ENCODE peak calls at places on chromosomes 12 and 14, in nine cellular contexts. M is activated CD4-positive, CD25-positive, alpha-beta regulatory T cell; D is activated CD8-positive, alpha-beta memory T cell treated with anti-CD3 and anti-CD28 coated beads for 4 hours; I is smooth muscle cell of the brain vasculature; Y is central memory CD8-positive, alpha-beta T cell; L is cardiac fibroblast; E is NCI-H1694 treated with DMSO at 0.1 percent for 48 hours; Z is adipocyte; Q is NCI-H1930. B is an unnamed sample.

GRCh38 chr12:104928036-104928770 is 29.9 kb downstream of the SLC41A2 start:
- DNase-seq in L (no peak), Y (no peak), I (no peak), M (no peak), E (no peak), Q (no peak), Z (no peak), D (no peak), B (no peak)

GRCh38 chr12:32585680-32586079 is 93.4 kb upstream of the DNM1L start:
- DNase-seq in L (no peak), M (no peak), Z (no peak), I (no peak), D (no peak), E (no peak), Q (no peak), Y (no peak), B (no peak)

GRCh38 chr12:74537126-74537706 is 419 bp upstream of the ATXN7L3B start:
- DNase-seq in D (no peak), L (peak), M (no peak), Y (no peak), Q (peak), I (peak), E (peak), Z (peak), B (no peak)

GRCh38 chr12:1444142-1444516 is 150.3 kb downstream of the FBXL14 start:
- DNase-seq in M (no peak), I (no peak), E (no peak), L (no peak), Q (no peak), D (no peak), Y (no peak), Z (no peak), B (no peak)

GRCh38 chr12:2582631-2583616 is 211.8 kb upstream of the FKBP4 start:
- DNase-seq in Q (peak), I (no peak), M (peak), Y (no peak), E (peak), Z (peak), D (no peak), L (peak), B (no peak)

GRCh38 chr14:73003688-73004087 is 23.2 kb downstream of the ZFYVE1 start:
- DNase-seq in D (no peak), Q (no peak), Y (no peak), E (no peak), I (no peak), M (no peak), Z (no peak), L (no peak), B (no peak)

GRCh38 chr12:100372846-100373245 is 16.0 kb downstream of the SLC17A8 start:
- DNase-seq in L (no peak), M (no peak), Z (peak), E (no peak), Y (no peak), I (no peak), Q (no peak), D (no peak), B (no peak)

GRCh38 chr12:114165921-114166320 is 199.8 kb upstream of the RBM19 start:
- DNase-seq in E (no peak), D (no peak), I (no peak), Z (no peak), M (no peak), Q (no peak), Y (no peak), L (peak), B (no peak)

GRCh38 chr14:72690324-72690723 is 203.6 kb downstream of the DPF3 start:
- DNase-seq in E (no peak), Y (no peak), I (no peak), D (no peak), Q (no peak), L (no peak), Z (no peak), M (no peak), B (no peak)

GRCh38 chr12:110100315-110100970 is 23.7 kb upstream of the IFT81 start:
- DNase-seq in E (peak), L (peak), D (peak), Z (peak), Y (peak), I (peak), Q (peak), M (no peak), B (no peak)

GRCh38 chr12:125381373-125381772 is 316.1 kb downstream of the AACS start:
- DNase-seq in I (no peak), Y (no peak), Q (no peak), M (no peak), E (no peak), Z (no peak), D (no peak), L (no peak), B (no peak)

GRCh38 chr14:24699052-24699451 is 65.1 kb upstream of the GZMB start:
- DNase-seq in Q (no peak), L (no peak), Y (no peak), Z (no peak), I (no peak), M (no peak), E (no peak), D (no peak), B (no peak)

GRCh38 chr14:94768521-94769412 is 1.1 kb downstream of the GSC start:
- DNase-seq in Z (peak), Q (no peak), Y (no peak), L (no peak), M (no peak), D (no peak), E (no peak), I (no peak), B (no peak)

GRCh38 chr12:109502332-109502731 is 24.9 kb downstream of the UBE3B start:
- DNase-seq in D (no peak), E (no peak), Z (no peak), L (no peak), I (no peak), M (no peak), Y (no peak), Q (no peak), B (no peak)

GRCh38 chr14:87457727-87458126 is 535.3 kb downstream of the GALC start:
- DNase-seq in E (no peak), Z (no peak), Q (no peak), L (no peak), Y (no peak), D (no peak), I (no peak), M (no peak), B (no peak)

GRCh38 chr12:32884962-32885361 is 11.6 kb downstream of the PKP2 start:
- DNase-seq in E (no peak), L (no peak), D (no peak), I (no peak), M (no peak), Q (no peak), Z (no peak), Y (no peak), B (no peak)

GRCh38 chr12:133080051-133080618 is 588 bp upstream of the ZNF140 start:
- DNase-seq in Z (peak), Y (peak), L (peak), E (peak), Q (peak), D (peak), M (peak), I (peak), B (peak)

GRCh38 chr14:65373671-65374039 is 38.9 kb upstream of the FUT8 start:
- DNase-seq in Q (no peak), Y (no peak), E (no peak), Z (no peak), I (no peak), M (no peak), L (peak), D (no peak), B (no peak)

GRCh38 chr14:41605550-41606248 is 977 bp upstream of the LRFN5 start:
- DNase-seq in L (peak), I (peak), Z (peak), Y (no peak), E (peak), Q (no peak), D (no peak), M (no peak), B (no peak)

GRCh38 chr14:61281186-61281676 is at the start of gene TMEM30B:
- DNase-seq in Z (no peak), M (peak), L (no peak), E (no peak), D (no peak), Y (peak), I (no peak), Q (peak), B (no peak)

GRCh38 chr14:39988939-39989338 is 556.7 kb upstream of the FBXO33 start:
- DNase-seq in E (peak), Q (peak), L (peak), Z (peak), Y (no peak), D (no peak), M (no peak), I (no peak), B (no peak)

GRCh38 chr12:42511656-42512055 is 77.9 kb downstream of the PRICKLE1 start:
- DNase-seq in Y (no peak), D (no peak), Q (no peak), L (no peak), E (no peak), Z (no peak), M (no peak), I (no peak), B (no peak)

GRCh38 chr14:68444449-68445168 is 348.3 kb downstream of the ZFP36L1 start:
- DNase-seq in D (no peak), I (no peak), Q (no peak), M (no peak), E (no peak), Z (peak), L (peak), Y (no peak), B (no peak)

GRCh38 chr12:131832393-131833231 is 4.4 kb downstream of the MMP17 start:
- DNase-seq in L (peak), Q (peak), Y (no peak), Z (peak), D (no peak), M (no peak), E (peak), I (no peak), B (peak)

GRCh38 chr12:83802011-83802410 is 1110.6 kb downstream of the SLC6A15 start:
- DNase-seq in E (peak), D (no peak), Q (no peak), M (no peak), I (no peak), L (no peak), Z (no peak), Y (no peak), B (no peak)

GRCh38 chr12:70043490-70044138 is 199.6 kb upstream of the CNOT2 start:
- DNase-seq in Q (no peak), Z (no peak), E (no peak), L (peak), D (no peak), M (no peak), I (no peak), Y (no peak), B (no peak)

GRCh38 chr14:101185081-101185835 is 281.7 kb upstream of the RTL1 start:
- DNase-seq in E (no peak), M (no peak), D (no peak), Z (no peak), I (no peak), Q (no peak), L (no peak), Y (no peak), B (no peak)

GRCh38 chr14:55473786-55474185 is 33.4 kb upstream of the TBPL2 start:
- DNase-seq in Q (no peak), Z (no peak), I (no peak), E (no peak), D (no peak), L (no peak), Y (no peak), M (no peak), B (no peak)

GRCh38 chr12:56634242-56634836 is 4.2 kb upstream of the BAZ2A start:
- DNase-seq in Q (peak), Y (no peak), E (no peak), L (peak), M (no peak), I (no peak), Z (peak), D (no peak), B (no peak)

GRCh38 chr14:56555921-56556570 is 23.6 kb upstream of the TMEM260 start:
- DNase-seq in Y (no peak), Z (peak), M (no peak), E (peak), Q (peak), D (no peak), L (peak), I (no peak), B (no peak)

GRCh38 chr14:33728010-33728498 is 222.8 kb downstream of the EGLN3 start:
- DNase-seq in L (no peak), Y (no peak), Z (no peak), Q (no peak), E (peak), I (no peak), M (no peak), D (no peak), B (no peak)

GRCh38 chr12:116919247-116919671 is 8.5 kb downstream of the FBXW8 start:
- DNase-seq in Y (no peak), L (no peak), I (no peak), Z (no peak), E (no peak), M (no peak), Q (no peak), D (no peak), B (no peak)

GRCh38 chr14:81162941-81163340 is 57.8 kb downstream of the GTF2A1 start:
- DNase-seq in Q (no peak), D (no peak), I (no peak), Y (no peak), E (no peak), L (peak), Z (no peak), M (no peak), B (peak)

GRCh38 chr12:29818925-29819324 is 35.2 kb upstream of the TMTC1 start:
- DNase-seq in L (peak), D (no peak), Q (no peak), M (no peak), E (no peak), I (no peak), Y (no peak), Z (peak), B (no peak)

GRCh38 chr12:122467983-122468382 is 32.7 kb downstream of the ZCCHC8 start:
- DNase-seq in I (no peak), Q (no peak), L (no peak), E (no peak), D (no peak), Y (no peak), Z (no peak), M (no peak), B (no peak)

B was measured in HS-5.